ENCODE peak calls at places on chromosomes 4 and X, in seven cellular contexts. R is sigmoid colon; J is AG09309; H is fibroblast of mammary gland; L is stomach; D is fibroblast of lung; M is CD8-positive, alpha-beta T cell. C is an unnamed sample.

GRCh38 chr4:91171217-91171616 is 1044.0 kb downstream of the CCSER1 start:
- DNase-seq in R (no peak), H (no peak), D (peak; percentile 5), J (no peak), M (no peak), L (no peak), C (no peak)

GRCh38 chr4:25212822-25213221 is 21.0 kb upstream of the PI4K2B start:
- DNase-seq in R (no peak), D (no peak), J (no peak), H (no peak), L (no peak), M (no peak), C (no peak)

GRCh38 chr4:128606173-128606572 is 203.3 kb upstream of the JADE1 start:
- DNase-seq in M (no peak), L (no peak), H (peak; percentile 89), J (no peak), R (no peak), D (peak; percentile 47), C (no peak)

GRCh38 chrX:18220786-18221185 is at the start of gene BEND2:
- DNase-seq in L (no peak), R (no peak), M (no peak), J (no peak), H (no peak), D (no peak), C (no peak)

GRCh38 chr4:26862381-26862915 is 1.8 kb downstream of the STIM2 start:
- DNase-seq in M (no peak), H (no peak), D (no peak), L (no peak), J (no peak), R (no peak), C (no peak)

GRCh38 chr4:76108467-76109181 is 34.1 kb downstream of the ART3 start:
- DNase-seq in L (no peak), R (no peak), J (no peak), H (peak; percentile 58), D (peak; percentile 13), M (no peak), C (peak; percentile 12)

GRCh38 chrX:65685112-65685511 is 17.7 kb downstream of the MSN start:
- DNase-seq in J (no peak), L (no peak), M (no peak), D (no peak), R (no peak), H (no peak), C (no peak)

GRCh38 chr4:98663226-98664006 is 5.0 kb upstream of the TSPAN5 start:
- DNase-seq in J (no peak), D (no peak), L (no peak), M (peak; percentile 11), H (no peak), R (no peak), C (peak; percentile 86)

GRCh38 chr4:10101559-10102192 is 14.9 kb downstream of the WDR1 start:
- DNase-seq in L (no peak), M (no peak), D (peak; percentile 44), J (no peak), R (peak; percentile 90), H (peak; percentile 51), C (no peak)

GRCh38 chr4:48108309-48109073 is 25.6 kb downstream of the TXK start:
- DNase-seq in R (no peak), H (no peak), D (no peak), M (no peak), J (no peak), L (no peak), C (no peak)

GRCh38 chr4:101292214-101292613 is 55.1 kb downstream of the PPP3CA start:
- DNase-seq in D (no peak), H (no peak), M (no peak), R (no peak), J (no peak), L (no peak), C (no peak)

GRCh38 chr4:26420903-26421302 is 69.4 kb downstream of the CCKAR start:
- DNase-seq in J (no peak), H (no peak), R (no peak), L (no peak), M (no peak), D (peak; percentile 68), C (no peak)

GRCh38 chr4:4585012-4585670 is 43.3 kb upstream of the STX18 start:
- DNase-seq in M (no peak), R (no peak), H (peak; percentile 81), J (peak; percentile 69), D (peak; percentile 50), L (no peak), C (no peak)

GRCh38 chrX:133726642-133727041 is 258.8 kb downstream of the GPC3 start:
- DNase-seq in J (no peak), M (no peak), H (no peak), D (no peak), L (no peak), R (no peak), C (no peak)

GRCh38 chr4:106502106-106502699 is 133.6 kb upstream of the GIMD1 start:
- DNase-seq in D (peak; percentile 62), L (peak; percentile 64), M (no peak), H (peak; percentile 12), J (no peak), R (no peak), C (peak; percentile 65)

GRCh38 chrX:10769696-10770619 is 149.6 kb upstream of the MID1 start:
- DNase-seq in H (peak; percentile 57), J (no peak), R (no peak), L (no peak), M (no peak), D (peak; percentile 70), C (no peak)
- H3K4me3 ChIP-seq in H (peak overlapping the region; percentile 22), J (no peak overlapping the region), R (no peak overlapping the region), L (no peak overlapping the region), M (no peak overlapping the region), D (no peak overlapping the region), C (no peak overlapping the region)

DNA sequence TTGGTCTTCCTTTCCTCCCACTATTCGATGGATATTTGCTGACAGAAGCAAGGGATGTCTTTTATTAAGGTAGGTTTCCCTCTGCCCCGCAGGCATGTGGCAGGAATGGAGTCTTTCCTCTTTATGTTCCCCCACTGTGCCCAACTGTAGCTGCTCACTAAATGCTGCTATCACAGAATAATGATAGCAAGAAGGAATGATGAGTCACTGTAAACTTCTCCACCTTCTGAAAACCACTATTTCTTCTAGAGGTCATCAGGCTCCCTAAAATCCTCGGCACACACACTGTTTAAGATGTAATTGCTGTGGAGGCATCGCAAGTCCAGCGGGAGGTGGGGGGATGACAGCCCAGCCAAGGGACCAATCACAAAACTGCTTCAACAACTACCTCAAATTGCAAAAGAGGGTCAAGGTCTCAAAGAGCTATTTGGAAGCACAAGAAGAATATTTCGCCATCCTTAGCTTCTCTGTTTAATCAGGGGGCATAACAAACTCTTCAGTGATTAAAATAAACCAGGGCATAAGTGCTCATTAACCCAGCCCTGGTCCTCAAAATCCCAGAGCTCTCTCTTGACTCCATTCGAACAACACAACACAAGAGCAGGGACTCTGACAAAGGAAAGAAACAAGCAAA is 13.9 kb downstream of the QDPR start:
- DNase-seq in M (no peak), J (no peak), L (no peak), D (peak; percentile 26), R (no peak), H (no peak), C (no peak)
- TF ChIP-seq CTCF in M (no peak), J (no peak), L (no peak), D (no peak), R (no peak), H (no peak), C (no peak)

DNA sequence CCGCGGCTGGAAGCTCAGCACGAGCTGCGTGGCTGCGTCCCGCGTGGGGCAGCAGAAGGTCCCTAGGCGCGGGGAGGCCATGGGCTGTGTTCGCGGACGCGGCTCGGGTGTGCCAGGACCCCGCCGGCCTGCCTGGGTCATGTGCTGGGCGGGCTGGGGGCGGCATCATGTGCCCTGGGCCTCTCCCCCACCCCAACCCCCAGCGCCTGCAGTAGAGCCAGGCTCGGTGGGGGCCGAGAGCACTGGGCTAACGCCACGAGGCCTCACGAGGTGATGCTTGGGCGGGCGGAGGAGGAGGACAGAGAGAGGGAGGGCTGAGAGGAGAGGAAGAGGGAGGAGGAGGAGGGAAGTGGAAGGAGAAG is at the start of gene GPR143:
- DNase-seq in H (no peak), R (no peak), J (no peak), D (no peak), L (no peak), M (no peak), C (no peak)
- H3K4me3 ChIP-seq in H (no peak within 1 kb of the TSS), R (no peak within 1 kb of the TSS), J (no peak within 1 kb of the TSS), D (no peak within 1 kb of the TSS), L (no peak within 1 kb of the TSS), M (no peak within 1 kb of the TSS), C (no peak within 1 kb of the TSS)

DNA sequence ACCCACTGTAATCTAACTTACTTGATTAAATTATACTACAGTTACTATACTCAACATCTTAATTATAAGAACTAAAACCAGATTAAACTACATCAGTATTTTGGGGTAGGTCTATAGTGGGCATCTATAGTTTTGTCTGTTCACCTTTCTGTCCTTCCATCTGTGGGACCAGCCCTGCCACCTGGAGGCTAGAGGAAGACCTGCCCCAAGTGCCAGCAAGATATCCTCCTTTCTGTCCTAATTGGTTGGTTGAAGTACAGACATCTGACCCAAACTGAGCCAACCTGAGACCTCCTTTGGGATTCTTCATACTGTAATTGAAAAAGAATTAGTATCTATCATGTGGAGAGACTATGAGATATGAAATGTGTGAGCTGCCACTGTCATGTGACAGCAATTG is 172.2 kb upstream of the TLL1 start:
- DNase-seq in R (no peak), H (no peak), M (no peak), L (no peak), J (no peak), D (no peak), C (peak; percentile 18)
- TF ChIP-seq CTCF in R (no peak), H (peak; percentile 29), M (no peak), L (no peak), J (no peak), D (no peak), C (peak; percentile 16)

GRCh38 chr4:114519368-114519767 is 79.2 kb upstream of the UGT8 start:
- DNase-seq in D (no peak), J (no peak), R (no peak), M (no peak), L (no peak), H (no peak), C (no peak)
- H3K4me3 ChIP-seq in D (no peak overlapping the region), J (no peak overlapping the region), R (no peak overlapping the region), M (no peak overlapping the region), L (no peak overlapping the region), H (no peak overlapping the region), C (no peak overlapping the region)

GRCh38 chrX:93259029-93259428 is 414.3 kb downstream of the NAP1L3 start:
- DNase-seq in R (no peak), M (no peak), H (no peak), L (no peak), D (no peak), J (no peak), C (no peak)
- TF ChIP-seq CTCF in R (no peak), M (no peak), H (no peak), L (no peak), D (no peak), J (no peak), C (no peak)

C was measured in GM12865.